ENCODE peak calls at places on chromosomes 7 and 10, in seven cellular contexts. S, L, Q, A, P, I and D are unnamed samples.

GRCh38 chr7:158394936-158395335 is 192.7 kb downstream of the PTPRN2 start:
- DNase-seq in S (no peak), L (no peak), Q (no peak), A (no peak), P (no peak), I (no peak), D (peak)

GRCh38 chr10:105073999-105074398 is 432.9 kb downstream of the SORCS3 start:
- DNase-seq in S (no peak), L (no peak), Q (no peak), A (no peak), P (peak), I (no peak), D (no peak)

GRCh38 chr7:132846086-132846485 is 235.8 kb downstream of the CHCHD3 start:
- DNase-seq in S (no peak), L (no peak), Q (no peak), A (no peak), P (no peak), I (peak), D (no peak)

GRCh38 chr10:27865221-27865635 is 119.6 kb upstream of the MKX start:
- DNase-seq in S (no peak), L (peak), Q (no peak), A (no peak), P (peak), I (no peak), D (no peak)

GRCh38 chr7:71775648-71776047 is 636.5 kb downstream of the CALN1 start:
- DNase-seq in S (no peak), L (no peak), Q (no peak), A (peak), P (no peak), I (no peak), D (no peak)

GRCh38 chr7:150660939-150661613 is 24.4 kb upstream of the GIMAP2 start:
- DNase-seq in S (no peak), L (no peak), Q (no peak), A (no peak), P (no peak), I (no peak), D (no peak)

GRCh38 chr10:123470570-123470969 is 195.6 kb upstream of the GPR26 start:
- DNase-seq in S (no peak), L (no peak), Q (no peak), A (no peak), P (no peak), I (no peak), D (no peak)

GRCh38 chr7:135736586-135737305 is 8.8 kb upstream of the SLC13A4 start:
- DNase-seq in S (no peak), L (no peak), Q (no peak), A (no peak), P (no peak), I (no peak), D (no peak)

GRCh38 chr10:68188835-68189234 is 43.1 kb downstream of the ATOH7 start:
- DNase-seq in S (no peak), L (no peak), Q (no peak), A (no peak), P (no peak), I (no peak), D (no peak)

GRCh38 chr10:69580435-69580834 is 7.2 kb upstream of the NEUROG3 start:
- DNase-seq in S (no peak), L (no peak), Q (no peak), A (no peak), P (no peak), I (no peak), D (no peak)

GRCh38 chr7:81013036-81013435 is 94.2 kb upstream of the SEMA3C start:
- DNase-seq in S (peak), L (peak), Q (no peak), A (peak), P (peak), I (no peak), D (no peak)

GRCh38 chr10:69489506-69490090 is 38.3 kb downstream of the TSPAN15 start:
- DNase-seq in S (no peak), L (no peak), Q (no peak), A (no peak), P (no peak), I (no peak), D (no peak)

GRCh38 chr10:35592421-35592820 is 12.7 kb upstream of the GJD4 start:
- DNase-seq in S (no peak), L (no peak), Q (no peak), A (no peak), P (no peak), I (no peak), D (no peak)

GRCh38 chr10:35594115-35594849 is 10.9 kb upstream of the GJD4 start:
- DNase-seq in S (no peak), L (no peak), Q (no peak), A (no peak), P (no peak), I (no peak), D (no peak)

GRCh38 chr10:35600193-35600592 is 4.9 kb upstream of the GJD4 start:
- DNase-seq in S (peak), L (no peak), Q (no peak), A (no peak), P (no peak), I (no peak), D (no peak)

GRCh38 chr10:35595106-35595505 is 10.0 kb upstream of the GJD4 start:
- DNase-seq in S (no peak), L (no peak), Q (no peak), A (no peak), P (no peak), I (no peak), D (no peak)

GRCh38 chr10:35598379-35598778 is 6.8 kb upstream of the GJD4 start:
- DNase-seq in S (peak), L (no peak), Q (no peak), A (no peak), P (no peak), I (no peak), D (no peak)
- TF ChIP-seq CTCF in S (peak), L (peak), Q (peak), A (peak), P (peak), I (peak), D (peak)

GRCh38 chr7:95190515-95190914 is 133.8 kb downstream of the PON1 start:
- DNase-seq in S (no peak), L (no peak), Q (no peak), A (no peak), P (no peak), I (no peak), D (no peak)
- TF ChIP-seq CTCF in S (peak), L (no peak), Q (no peak), A (no peak), P (no peak), I (no peak), D (no peak)

GRCh38 chr7:111561909-111562732 is at the start of gene IMMP2L:
- DNase-seq in S (peak), L (peak), Q (peak), A (no peak), P (peak), I (peak), D (peak)
- TF ChIP-seq CTCF in S (peak), L (peak), Q (peak), A (peak), P (peak), I (peak), D (peak)

GRCh38 chr10:97138174-97138573 is 47.6 kb downstream of the SLIT1 start:
- DNase-seq in S (no peak), L (peak), Q (no peak), A (no peak), P (no peak), I (no peak), D (no peak)
- TF ChIP-seq CTCF in S (no peak), L (peak), Q (peak), A (no peak), P (no peak), I (no peak), D (no peak)

GRCh38 chr10:111511751-111512150 is 434.9 kb downstream of the ADRA2A start:
- DNase-seq in S (no peak), L (no peak), Q (no peak), A (no peak), P (no peak), I (no peak), D (no peak)
- TF ChIP-seq CTCF in S (no peak), L (no peak), Q (no peak), A (no peak), P (no peak), I (no peak), D (no peak)

GRCh38 chr7:122597277-122597676 is 101.6 kb downstream of the RNF133 start:
- DNase-seq in S (no peak), L (no peak), Q (no peak), A (no peak), P (no peak), I (no peak), D (no peak)

GRCh38 chr7:122600630-122601029 is 98.3 kb downstream of the RNF133 start:
- DNase-seq in S (no peak), L (no peak), Q (no peak), A (no peak), P (no peak), I (no peak), D (no peak)

GRCh38 chr7:122595885-122596284 is 103.0 kb downstream of the RNF133 start:
- DNase-seq in S (no peak), L (no peak), Q (no peak), A (no peak), P (no peak), I (no peak), D (no peak)
- TF ChIP-seq CTCF in S (no peak), L (no peak), Q (no peak), A (no peak), P (no peak), I (no peak), D (no peak)

GRCh38 chr7:69871213-69871885 is 273.1 kb downstream of the AUTS2 start:
- DNase-seq in S (peak), L (no peak), Q (no peak), A (peak), P (peak), I (no peak), D (no peak)
- TF ChIP-seq CTCF in S (no peak), L (no peak), Q (no peak), A (no peak), P (no peak), I (no peak), D (no peak)

DNA sequence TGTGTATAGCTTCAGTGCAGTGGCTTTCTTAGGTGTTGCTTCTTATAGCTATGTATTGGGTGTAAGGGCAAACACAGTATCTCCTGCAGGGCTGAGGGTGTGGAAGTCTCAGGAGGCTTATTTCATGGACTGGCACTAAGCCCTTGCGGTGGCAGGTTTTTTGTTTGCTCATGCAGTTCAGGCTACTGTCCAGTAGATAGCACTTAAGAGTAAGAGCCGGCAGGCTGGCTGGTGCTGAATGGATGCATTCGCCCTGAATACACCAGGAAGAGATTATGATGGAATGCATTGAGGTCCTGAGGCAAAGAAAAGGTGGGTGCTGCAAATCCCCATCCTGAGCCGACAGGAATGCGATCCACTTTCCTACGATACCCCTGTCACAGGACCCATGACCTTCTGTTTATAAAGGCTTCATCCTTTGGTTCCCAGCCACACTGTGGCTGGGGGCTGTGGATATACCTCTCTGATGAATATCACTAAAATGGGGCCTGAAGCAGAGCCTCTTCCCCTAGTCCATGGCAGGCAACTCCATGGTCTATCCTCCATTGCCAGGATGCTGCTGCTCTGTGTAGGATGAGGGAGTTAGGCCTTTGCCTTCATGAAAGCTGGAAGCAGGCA is 44.9 kb downstream of the ANXA8 start:
- DNase-seq in S (peak), L (peak), Q (peak), A (peak), P (peak), I (no peak), D (peak)
- TF ChIP-seq CTCF in S (peak), L (peak), Q (peak), A (peak), P (peak), I (peak), D (peak)

DNA sequence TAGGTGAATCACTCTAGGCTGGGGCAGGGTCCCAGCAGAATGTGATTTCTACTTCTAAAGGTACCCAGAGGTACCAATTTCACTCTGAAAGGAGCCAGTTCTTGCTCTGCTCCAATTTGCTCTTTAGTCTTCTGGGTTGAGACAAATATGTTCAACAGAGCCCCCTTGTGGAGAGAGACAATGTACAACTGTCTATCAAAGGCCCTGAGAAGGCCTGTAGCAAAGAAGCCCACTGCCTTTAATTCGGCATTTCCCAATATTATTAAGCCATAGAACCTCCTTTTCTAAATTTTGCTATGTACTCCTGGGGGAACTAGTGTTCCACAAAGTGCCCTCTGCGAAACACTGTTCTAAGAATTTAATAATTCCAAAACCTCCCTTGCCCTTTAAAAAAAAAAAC is 161.0 kb upstream of the BMPER start:
- DNase-seq in S (peak), L (peak), Q (no peak), A (no peak), P (peak), I (no peak), D (no peak)
- TF ChIP-seq CTCF in S (peak), L (peak), Q (peak), A (no peak), P (peak), I (peak), D (peak)